ENCODE peak calls at places on chromosomes 3 and 15, in eight cellular contexts. K is AML-193; C is HepG2; B is heart left ventricle; Q is endothelial cell of umbilical vein; Z is neural progenitor cell; J is CD4-positive, alpha-beta T cell; V is T-cell. W is an unnamed sample.

GRCh38 chr3:8458235-8458634 is 43.4 kb upstream of the LMCD1 start:
- DNase-seq in K (no peak), C (no peak), B (no peak), Q (no peak), Z (no peak), J (no peak), V (no peak), W (no peak)

GRCh38 chr3:124886168-124887051 is 755 bp downstream of the ITGB5 start:
- DNase-seq in K (no peak), C (peak; percentile 68), B (peak; percentile 52), Q (peak; percentile 40), Z (peak; percentile 68), J (peak; percentile 3), V (no peak), W (peak; percentile 16)

GRCh38 chr3:15612001-15612400 is 10.5 kb downstream of the BTD start:
- DNase-seq in K (no peak), C (no peak), B (no peak), Q (peak; percentile 30), Z (no peak), J (no peak), V (no peak), W (no peak)

GRCh38 chr15:55774113-55774970 is 31.4 kb upstream of the PRTG start:
- DNase-seq in K (peak; percentile 9), C (peak; percentile 33), B (no peak), Q (peak; percentile 44), Z (peak; percentile 74), J (peak; percentile 18), V (no peak), W (peak; percentile 31)

GRCh38 chr15:61100512-61100911 is 128.6 kb downstream of the RORA start:
- DNase-seq in K (no peak), C (no peak), B (no peak), Q (no peak), Z (no peak), J (no peak), V (no peak), W (no peak)

GRCh38 chr15:61750271-61751084 is 309.8 kb downstream of the VPS13C start:
- DNase-seq in K (no peak), C (no peak), B (no peak), Q (no peak), Z (no peak), J (no peak), V (no peak), W (no peak)

GRCh38 chr15:78750566-78750965 is 60.7 kb downstream of the ADAMTS7 start:
- DNase-seq in K (no peak), C (no peak), B (no peak), Q (no peak), Z (no peak), J (no peak), V (no peak), W (no peak)

GRCh38 chr15:63858881-63859280 is 25.1 kb upstream of the HERC1 start:
- DNase-seq in K (no peak), C (no peak), B (peak; percentile 36), Q (peak; percentile 95), Z (no peak), J (no peak), V (no peak), W (no peak)

GRCh38 chr3:188656196-188656982 is 502.4 kb downstream of the LPP start:
- DNase-seq in K (no peak), C (no peak), B (no peak), Q (peak; percentile 46), Z (no peak), J (no peak), V (no peak), W (no peak)

GRCh38 chr15:90006217-90007088 is 5.3 kb downstream of the ZNF710 start:
- DNase-seq in K (no peak), C (no peak), B (no peak), Q (no peak), Z (no peak), J (no peak), V (no peak), W (no peak)

GRCh38 chr3:114411292-114411691 is 117.5 kb downstream of the TIGIT start:
- DNase-seq in K (no peak), C (no peak), B (no peak), Q (peak; percentile 74), Z (no peak), J (no peak), V (no peak), W (no peak)

GRCh38 chr3:110995461-110996226 is 76.0 kb upstream of the NECTIN3 start:
- DNase-seq in K (no peak), C (peak; percentile 58), B (no peak), Q (peak; percentile 6), Z (no peak), J (no peak), V (no peak), W (no peak)

GRCh38 chr3:170864525-170865208 is 5.3 kb downstream of the RPL22L1 start:
- DNase-seq in K (no peak), C (no peak), B (no peak), Q (peak; percentile 11), Z (no peak), J (no peak), V (no peak), W (no peak)

GRCh38 chr3:134216206-134216764 is 34.4 kb downstream of the RYK start:
- DNase-seq in K (no peak), C (no peak), B (no peak), Q (no peak), Z (no peak), J (no peak), V (no peak), W (no peak)

GRCh38 chr3:172195393-172195754 is 156.0 kb downstream of the FNDC3B start:
- DNase-seq in K (no peak), C (no peak), B (no peak), Q (no peak), Z (no peak), J (no peak), V (no peak), W (no peak)

GRCh38 chr3:132344666-132345280 is 27.6 kb downstream of the ACP3 start:
- DNase-seq in K (no peak), C (no peak), B (no peak), Q (no peak), Z (no peak), J (no peak), V (no peak), W (no peak)

GRCh38 chr3:22319446-22319845 is 568.4 kb upstream of the ZNF385D start:
- DNase-seq in K (no peak), C (no peak), B (no peak), Q (no peak), Z (no peak), J (no peak), V (no peak), W (no peak)

GRCh38 chr3:157261000-157261399 is 101.1 kb upstream of the CCNL1 start:
- DNase-seq in K (no peak), C (no peak), B (no peak), Q (no peak), Z (no peak), J (no peak), V (no peak), W (no peak)

GRCh38 chr3:182349951-182350350 is 443.4 kb upstream of the ATP11B start:
- DNase-seq in K (no peak), C (no peak), B (no peak), Q (no peak), Z (no peak), J (no peak), V (no peak), W (no peak)

GRCh38 chr3:14234197-14235002 is 55.8 kb downstream of the LSM3 start:
- DNase-seq in K (no peak), C (peak; percentile 16), B (peak; percentile 61), Q (no peak), Z (no peak), J (no peak), V (no peak), W (no peak)

GRCh38 chr15:87032291-87032690 is 952.6 kb downstream of the AGBL1 start:
- DNase-seq in K (no peak), C (no peak), B (no peak), Q (no peak), Z (no peak), J (no peak), V (no peak), W (no peak)

GRCh38 chr15:35784745-35785144 is 238.8 kb upstream of the DPH6 start:
- DNase-seq in K (no peak), C (no peak), B (no peak), Q (no peak), Z (no peak), J (no peak), V (no peak), W (no peak)

GRCh38 chr15:56839641-56840040 is 78.8 kb upstream of the TCF12 start:
- DNase-seq in K (no peak), C (no peak), B (no peak), Q (no peak), Z (no peak), J (no peak), V (no peak), W (no peak)

GRCh38 chr3:183536238-183536880 is 19.1 kb downstream of the KLHL6 start:
- DNase-seq in K (no peak), C (no peak), B (no peak), Q (no peak), Z (no peak), J (no peak), V (no peak), W (peak; percentile 37)

GRCh38 chr3:150412599-150413069 is 4.5 kb downstream of the TSC22D2 start:
- DNase-seq in K (peak; percentile 69), C (peak; percentile 63), B (no peak), Q (peak; percentile 72), Z (no peak), J (no peak), V (no peak), W (no peak)

GRCh38 chr3:15756505-15756904 is 41.3 kb downstream of the ANKRD28 start:
- DNase-seq in K (no peak), C (no peak), B (no peak), Q (no peak), Z (no peak), J (no peak), V (no peak), W (no peak)